ENCODE peak calls at places on chromosomes 3 and 15, in six cellular contexts. One of them, this sample, is unnamed. For H3K9me3, the result is how much of the 10 kb centered on the place peaks cover.

GRCh38 chr3:58572634-58573230 is 4.5 kb downstream of the FAM107A start:
- DNase-seq in uterus: no peak
- DNase-seq in adrenal gland: no peak
- DNase-seq in IMR-90: no peak
- DNase-seq in heart left ventricle: no peak
- DNase-seq in pancreas: no peak
- DNase-seq in this sample: no peak

GRCh38 chr15:29970402-29970695 is 112.4 kb upstream of the GOLGA8J start:
- DNase-seq in uterus: no peak
- DNase-seq in adrenal gland: no peak
- DNase-seq in IMR-90: no peak
- DNase-seq in heart left ventricle: no peak
- DNase-seq in pancreas: no peak
- DNase-seq in this sample: no peak

GRCh38 chr3:30342319-30343060 is 263.9 kb upstream of the TGFBR2 start:
- DNase-seq in uterus: peak
- DNase-seq in adrenal gland: peak
- DNase-seq in IMR-90: peak
- DNase-seq in heart left ventricle: no peak
- DNase-seq in pancreas: no peak
- DNase-seq in this sample: peak

GRCh38 chr3:10977864-10978510 is 14.6 kb upstream of the SLC6A1 start:
- DNase-seq in uterus: no peak
- DNase-seq in adrenal gland: no peak
- DNase-seq in IMR-90: peak
- DNase-seq in heart left ventricle: no peak
- DNase-seq in pancreas: no peak
- DNase-seq in this sample: no peak

GRCh38 chr3:191762323-191762960 is 301.5 kb downstream of the PYDC2 start:
- DNase-seq in uterus: no peak
- DNase-seq in adrenal gland: peak
- DNase-seq in IMR-90: no peak
- DNase-seq in heart left ventricle: no peak
- DNase-seq in pancreas: no peak
- DNase-seq in this sample: no peak

GRCh38 chr3:169564883-169565282 is 98.6 kb downstream of the MECOM start:
- DNase-seq in uterus: no peak
- DNase-seq in adrenal gland: no peak
- DNase-seq in IMR-90: no peak
- DNase-seq in heart left ventricle: no peak
- DNase-seq in pancreas: no peak
- DNase-seq in this sample: no peak

GRCh38 chr3:178451799-178452198 is 84.4 kb upstream of the KCNMB2 start:
- DNase-seq in uterus: no peak
- DNase-seq in adrenal gland: no peak
- DNase-seq in IMR-90: no peak
- DNase-seq in heart left ventricle: no peak
- DNase-seq in pancreas: peak
- DNase-seq in this sample: no peak

GRCh38 chr3:159711560-159712333 is 276.9 kb upstream of the IL12A start:
- DNase-seq in uterus: peak
- DNase-seq in adrenal gland: peak
- DNase-seq in IMR-90: peak
- DNase-seq in heart left ventricle: peak
- DNase-seq in pancreas: no peak
- DNase-seq in this sample: no peak

GRCh38 chr3:25291524-25291923 is 136.5 kb upstream of the RARB start:
- DNase-seq in uterus: no peak
- DNase-seq in adrenal gland: no peak
- DNase-seq in IMR-90: no peak
- DNase-seq in heart left ventricle: no peak
- DNase-seq in pancreas: no peak
- DNase-seq in this sample: no peak

GRCh38 chr15:34986326-34987181 is 1.5 kb downstream of the ZNF770 start:
- DNase-seq in uterus: no peak
- DNase-seq in adrenal gland: no peak
- DNase-seq in IMR-90: no peak
- DNase-seq in heart left ventricle: no peak
- DNase-seq in pancreas: no peak
- DNase-seq in this sample: no peak

GRCh38 chr3:63654931-63655330 is 2.5 kb downstream of the SNTN start:
- DNase-seq in uterus: no peak
- DNase-seq in adrenal gland: no peak
- DNase-seq in IMR-90: no peak
- DNase-seq in heart left ventricle: no peak
- DNase-seq in pancreas: no peak
- DNase-seq in this sample: no peak

GRCh38 chr3:55639143-55639542 is 152.0 kb upstream of the WNT5A start:
- DNase-seq in uterus: no peak
- DNase-seq in adrenal gland: no peak
- DNase-seq in IMR-90: no peak
- DNase-seq in heart left ventricle: no peak
- DNase-seq in pancreas: no peak
- DNase-seq in this sample: no peak

GRCh38 chr3:42710323-42711021 is 7.9 kb upstream of the HHATL start:
- DNase-seq in uterus: no peak
- DNase-seq in adrenal gland: no peak
- DNase-seq in IMR-90: no peak
- DNase-seq in heart left ventricle: peak
- DNase-seq in pancreas: no peak
- DNase-seq in this sample: no peak

GRCh38 chr3:54633444-54634121 is 294.3 kb downstream of the LRTM1 start:
- DNase-seq in uterus: no peak
- DNase-seq in adrenal gland: no peak
- DNase-seq in IMR-90: no peak
- DNase-seq in heart left ventricle: no peak
- DNase-seq in pancreas: no peak
- DNase-seq in this sample: no peak

GRCh38 chr3:149393355-149394165 is 16.1 kb upstream of the TM4SF1 start:
- DNase-seq in uterus: peak
- DNase-seq in adrenal gland: peak
- DNase-seq in IMR-90: peak
- DNase-seq in heart left ventricle: peak
- DNase-seq in pancreas: peak
- DNase-seq in this sample: peak

GRCh38 chr15:56887782-56888127 is 30.7 kb upstream of the TCF12 start:
- DNase-seq in uterus: no peak
- DNase-seq in adrenal gland: no peak
- DNase-seq in IMR-90: no peak
- DNase-seq in heart left ventricle: no peak
- DNase-seq in pancreas: no peak
- DNase-seq in this sample: no peak

GRCh38 chr15:58014040-58014439 is 51.5 kb downstream of the ALDH1A2 start:
- DNase-seq in uterus: no peak
- DNase-seq in adrenal gland: no peak
- DNase-seq in IMR-90: no peak
- DNase-seq in heart left ventricle: no peak
- DNase-seq in pancreas: no peak
- DNase-seq in this sample: no peak

GRCh38 chr3:183485093-183485492 is 56.7 kb upstream of the MCF2L2 start:
- DNase-seq in uterus: no peak
- DNase-seq in adrenal gland: no peak
- DNase-seq in IMR-90: no peak
- DNase-seq in heart left ventricle: no peak
- DNase-seq in pancreas: no peak
- DNase-seq in this sample: peak

GRCh38 chr15:85762039-85762755 is 32.5 kb downstream of the KLHL25 start:
- DNase-seq in uterus: no peak
- DNase-seq in adrenal gland: no peak
- DNase-seq in IMR-90: no peak
- DNase-seq in heart left ventricle: no peak
- DNase-seq in pancreas: peak
- DNase-seq in this sample: no peak

GRCh38 chr15:88649286-88649733 is 10.5 kb downstream of the ISG20 start:
- DNase-seq in uterus: no peak
- DNase-seq in adrenal gland: peak
- DNase-seq in IMR-90: peak
- DNase-seq in heart left ventricle: peak
- DNase-seq in pancreas: no peak
- DNase-seq in this sample: peak

GRCh38 chr3:123453675-123454074 is 4.8 kb upstream of the ADCY5 start:
- DNase-seq in uterus: no peak
- DNase-seq in adrenal gland: no peak
- DNase-seq in IMR-90: no peak
- DNase-seq in heart left ventricle: no peak
- DNase-seq in pancreas: no peak
- DNase-seq in this sample: no peak

GRCh38 chr3:8589880-8590556 is 54.6 kb downstream of the SSUH2 start:
- DNase-seq in uterus: no peak
- DNase-seq in adrenal gland: no peak
- DNase-seq in IMR-90: peak
- DNase-seq in heart left ventricle: no peak
- DNase-seq in pancreas: no peak
- DNase-seq in this sample: no peak

GRCh38 chr3:3740061-3740460 is 59.2 kb upstream of the LRRN1 start:
- DNase-seq in uterus: no peak
- DNase-seq in adrenal gland: no peak
- DNase-seq in IMR-90: no peak
- DNase-seq in heart left ventricle: no peak
- DNase-seq in pancreas: no peak
- DNase-seq in this sample: no peak

GRCh38 chr3:124768812-124769211 is 38.6 kb downstream of the UMPS start:
- DNase-seq in uterus: no peak
- DNase-seq in adrenal gland: no peak
- DNase-seq in IMR-90: no peak
- DNase-seq in heart left ventricle: no peak
- DNase-seq in pancreas: no peak
- DNase-seq in this sample: no peak

GRCh38 chr15:33059184-33059583 is 135.3 kb downstream of the FMN1 start:
- DNase-seq in uterus: no peak
- DNase-seq in adrenal gland: no peak
- DNase-seq in IMR-90: peak
- DNase-seq in heart left ventricle: no peak
- DNase-seq in pancreas: no peak
- DNase-seq in this sample: no peak

GRCh38 chr15:90863987-90864386 is 4.4 kb upstream of the FURIN start:
- DNase-seq in uterus: no peak
- DNase-seq in adrenal gland: no peak
- DNase-seq in IMR-90: no peak
- DNase-seq in heart left ventricle: no peak
- DNase-seq in pancreas: no peak
- DNase-seq in this sample: no peak

GRCh38 chr3:11522953-11523792 is 120.5 kb downstream of the VGLL4 start:
- DNase-seq in uterus: peak
- DNase-seq in adrenal gland: no peak
- DNase-seq in IMR-90: peak
- DNase-seq in heart left ventricle: no peak
- DNase-seq in pancreas: no peak
- DNase-seq in this sample: no peak

GRCh38 chr3:170012683-170013400 is 25.0 kb upstream of the GPR160 start:
- DNase-seq in uterus: no peak
- DNase-seq in adrenal gland: no peak
- DNase-seq in IMR-90: no peak
- DNase-seq in heart left ventricle: no peak
- DNase-seq in pancreas: no peak
- DNase-seq in this sample: no peak

GRCh38 chr3:39133822-39134221 is 19.6 kb downstream of the CSRNP1 start:
- DNase-seq in uterus: no peak
- DNase-seq in adrenal gland: no peak
- DNase-seq in IMR-90: no peak
- DNase-seq in heart left ventricle: no peak
- DNase-seq in pancreas: no peak
- DNase-seq in this sample: no peak

GRCh38 chr3:14377044-14377837 is 25.2 kb upstream of the SLC6A6 start:
- DNase-seq in uterus: no peak
- DNase-seq in adrenal gland: no peak
- DNase-seq in IMR-90: no peak
- DNase-seq in heart left ventricle: no peak
- DNase-seq in pancreas: no peak
- DNase-seq in this sample: no peak
- H3K27ac ChIP-seq in uterus: no peak
- H3K27ac ChIP-seq in adrenal gland: no peak
- H3K27ac ChIP-seq in IMR-90: no peak
- H3K27ac ChIP-seq in heart left ventricle: no peak
- H3K27ac ChIP-seq in pancreas: no peak
- H3K27ac ChIP-seq in this sample: peak

DNA sequence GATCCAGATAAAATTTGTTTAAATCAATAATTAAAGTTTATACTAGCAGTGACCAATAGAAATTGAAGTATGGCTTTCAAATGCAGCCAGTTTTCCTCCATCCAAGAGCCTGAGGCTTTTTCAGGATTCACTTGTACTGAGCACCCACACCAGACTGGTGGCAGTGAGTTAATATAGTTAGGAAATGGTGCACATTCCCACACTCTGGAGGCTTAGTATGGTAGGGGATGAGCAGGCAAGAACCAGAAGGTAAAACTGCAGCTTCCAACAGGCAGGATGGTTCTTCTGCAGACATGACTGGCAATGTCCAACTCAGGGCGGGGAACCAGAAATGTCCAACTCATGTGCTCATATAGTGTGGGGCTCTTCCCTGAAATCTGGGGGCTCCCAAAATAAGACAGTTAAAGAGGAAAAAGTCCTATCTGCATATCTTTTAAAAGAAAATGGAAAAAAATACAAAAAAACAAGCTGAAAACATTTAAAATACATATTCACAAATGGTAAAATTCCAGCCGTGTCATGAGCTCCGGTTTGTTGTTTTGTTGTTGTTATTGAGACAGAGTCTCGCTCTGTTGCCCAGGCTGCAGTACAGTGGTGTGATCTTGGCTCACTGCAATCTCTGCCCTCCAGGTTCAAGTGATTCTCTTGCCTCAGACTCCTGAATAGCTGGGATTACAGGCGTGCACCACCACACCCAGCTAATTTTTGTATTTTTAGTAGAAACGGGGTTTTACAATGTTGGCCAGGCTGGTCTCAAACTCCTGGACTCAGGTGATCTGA is 18.4 kb upstream of the ZNF445 start:
- DNase-seq in uterus: no peak
- DNase-seq in adrenal gland: no peak
- DNase-seq in IMR-90: no peak
- DNase-seq in heart left ventricle: no peak
- DNase-seq in pancreas: no peak
- DNase-seq in this sample: no peak
- H3K9me3 ChIP-seq in uterus: half or more
- H3K9me3 ChIP-seq in adrenal gland: under half
- H3K9me3 ChIP-seq in IMR-90: under half
- H3K9me3 ChIP-seq in heart left ventricle: under half
- H3K9me3 ChIP-seq in pancreas: under half
- H3K9me3 ChIP-seq in this sample: under half

GRCh38 chr15:70508561-70509281 is 254.6 kb downstream of the UACA start:
- DNase-seq in uterus: no peak
- DNase-seq in adrenal gland: peak
- DNase-seq in IMR-90: peak
- DNase-seq in heart left ventricle: no peak
- DNase-seq in pancreas: no peak
- DNase-seq in this sample: no peak
- TF ChIP-seq CTCF in uterus: no peak
- TF ChIP-seq CTCF in adrenal gland: no peak
- TF ChIP-seq CTCF in IMR-90: peak
- TF ChIP-seq CTCF in heart left ventricle: no peak
- TF ChIP-seq CTCF in pancreas: no peak
- TF ChIP-seq CTCF in this sample: no peak

DNA sequence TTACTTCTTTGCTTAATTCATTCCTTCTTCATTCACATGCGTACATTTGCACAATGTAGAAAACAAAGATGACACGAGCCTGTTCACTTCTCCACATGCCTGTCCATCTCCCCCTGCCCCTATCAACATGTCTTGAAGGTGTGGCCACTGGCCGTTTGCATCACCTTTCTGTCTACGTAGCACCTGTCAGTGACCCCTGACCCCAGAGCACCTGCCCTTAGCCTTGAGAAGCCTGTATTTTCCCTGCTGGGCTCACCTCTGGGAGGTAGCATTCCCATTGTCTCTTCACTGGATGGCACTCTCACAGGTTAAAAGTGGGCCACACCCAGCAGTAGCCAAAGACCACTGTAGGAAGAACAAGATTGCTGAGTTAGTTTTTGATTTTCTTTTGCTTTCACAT is 234.1 kb downstream of the THSD4 start:
- DNase-seq in uterus: no peak
- DNase-seq in adrenal gland: no peak
- DNase-seq in IMR-90: no peak
- DNase-seq in heart left ventricle: no peak
- DNase-seq in pancreas: no peak
- DNase-seq in this sample: no peak
- H3K27ac ChIP-seq in uterus: peak
- H3K27ac ChIP-seq in adrenal gland: no peak
- H3K27ac ChIP-seq in IMR-90: no peak
- H3K27ac ChIP-seq in heart left ventricle: peak
- H3K27ac ChIP-seq in pancreas: no peak
- H3K27ac ChIP-seq in this sample: no peak